ENCODE peak calls at places on chromosomes 3 and 15, in eight cellular contexts. One of them, this sample, is unnamed.

GRCh38 chr3:127637546-127637945 is 8.6 kb downstream of the PODXL2 start:
- DNase-seq in heart right ventricle: no peak
- DNase-seq in endodermal cell: no peak
- DNase-seq in heart left ventricle: no peak
- DNase-seq in psoas muscle: no peak
- DNase-seq in colonic mucosa: no peak
- DNase-seq in neuronal stem cell: no peak
- DNase-seq in PC-3: no peak
- DNase-seq in this sample: no peak

GRCh38 chr3:46680298-46680826 is 13.1 kb downstream of the ALS2CL start:
- DNase-seq in heart right ventricle: no peak
- DNase-seq in colonic mucosa: no peak
- DNase-seq in neuronal stem cell: no peak
- DNase-seq in PC-3: no peak
- DNase-seq in psoas muscle: no peak
- DNase-seq in endodermal cell: no peak
- DNase-seq in heart left ventricle: no peak
- DNase-seq in this sample: no peak

GRCh38 chr3:8239718-8240698 is 261.6 kb upstream of the LMCD1 start:
- DNase-seq in heart left ventricle: peak; percentile 12
- DNase-seq in colonic mucosa: peak; percentile 25
- DNase-seq in heart right ventricle: no peak
- DNase-seq in endodermal cell: peak; percentile 73
- DNase-seq in PC-3: peak; percentile 66
- DNase-seq in neuronal stem cell: peak; percentile 41
- DNase-seq in psoas muscle: no peak
- DNase-seq in this sample: peak; percentile 41

GRCh38 chr15:90207252-90207651 is 6.1 kb downstream of the SEMA4B start:
- DNase-seq in heart left ventricle: no peak
- DNase-seq in psoas muscle: no peak
- DNase-seq in PC-3: no peak
- DNase-seq in endodermal cell: no peak
- DNase-seq in heart right ventricle: no peak
- DNase-seq in colonic mucosa: no peak
- DNase-seq in neuronal stem cell: no peak
- DNase-seq in this sample: no peak

GRCh38 chr15:69410290-69410874 is 3.8 kb upstream of the KIF23 start:
- DNase-seq in heart left ventricle: no peak
- DNase-seq in neuronal stem cell: no peak
- DNase-seq in PC-3: peak; percentile 85
- DNase-seq in colonic mucosa: no peak
- DNase-seq in heart right ventricle: no peak
- DNase-seq in psoas muscle: no peak
- DNase-seq in endodermal cell: peak; percentile 76
- DNase-seq in this sample: no peak

GRCh38 chr3:178078933-178079332 is 457.3 kb upstream of the KCNMB2 start:
- DNase-seq in heart left ventricle: peak; percentile 75
- DNase-seq in psoas muscle: no peak
- DNase-seq in endodermal cell: no peak
- DNase-seq in neuronal stem cell: no peak
- DNase-seq in colonic mucosa: no peak
- DNase-seq in heart right ventricle: peak; percentile 82
- DNase-seq in PC-3: no peak
- DNase-seq in this sample: no peak

GRCh38 chr15:67189326-67190051 is 65.0 kb downstream of the AAGAB start:
- DNase-seq in psoas muscle: peak; percentile 93
- DNase-seq in heart left ventricle: peak; percentile 81
- DNase-seq in colonic mucosa: no peak
- DNase-seq in neuronal stem cell: no peak
- DNase-seq in heart right ventricle: peak; percentile 85
- DNase-seq in endodermal cell: no peak
- DNase-seq in PC-3: no peak
- DNase-seq in this sample: no peak

GRCh38 chr3:53729130-53729529 is 117.1 kb downstream of the CHDH start:
- DNase-seq in endodermal cell: no peak
- DNase-seq in heart left ventricle: no peak
- DNase-seq in colonic mucosa: no peak
- DNase-seq in PC-3: no peak
- DNase-seq in psoas muscle: no peak
- DNase-seq in neuronal stem cell: no peak
- DNase-seq in heart right ventricle: no peak
- DNase-seq in this sample: no peak

GRCh38 chr3:196440041-196440537 is 7.9 kb upstream of the UBXN7 start:
- DNase-seq in PC-3: no peak
- DNase-seq in neuronal stem cell: no peak
- DNase-seq in endodermal cell: no peak
- DNase-seq in heart left ventricle: no peak
- DNase-seq in heart right ventricle: no peak
- DNase-seq in psoas muscle: peak; percentile 40
- DNase-seq in colonic mucosa: no peak
- DNase-seq in this sample: no peak

GRCh38 chr3:123314409-123315270 is 112.9 kb downstream of the SEC22A start:
- DNase-seq in heart left ventricle: no peak
- DNase-seq in PC-3: no peak
- DNase-seq in neuronal stem cell: no peak
- DNase-seq in colonic mucosa: no peak
- DNase-seq in psoas muscle: no peak
- DNase-seq in heart right ventricle: no peak
- DNase-seq in endodermal cell: peak; percentile 99
- DNase-seq in this sample: no peak

GRCh38 chr15:80694624-80695098 is 449 bp upstream of the ABHD17C start:
- DNase-seq in heart right ventricle: peak; percentile 9
- DNase-seq in heart left ventricle: peak; percentile 8
- DNase-seq in neuronal stem cell: no peak
- DNase-seq in colonic mucosa: peak; percentile 44
- DNase-seq in psoas muscle: peak; percentile 32
- DNase-seq in endodermal cell: peak; percentile 75
- DNase-seq in PC-3: peak; percentile 32
- DNase-seq in this sample: peak; percentile 43

GRCh38 chr15:66359740-66360139 is 3.3 kb upstream of the TIPIN start:
- DNase-seq in PC-3: peak; percentile 76
- DNase-seq in heart right ventricle: no peak
- DNase-seq in endodermal cell: no peak
- DNase-seq in neuronal stem cell: no peak
- DNase-seq in psoas muscle: no peak
- DNase-seq in colonic mucosa: peak; percentile 49
- DNase-seq in heart left ventricle: no peak
- DNase-seq in this sample: no peak

GRCh38 chr3:155742339-155742980 is 2.4 kb downstream of the PLCH1 start:
- DNase-seq in psoas muscle: no peak
- DNase-seq in endodermal cell: no peak
- DNase-seq in neuronal stem cell: no peak
- DNase-seq in heart right ventricle: no peak
- DNase-seq in colonic mucosa: no peak
- DNase-seq in heart left ventricle: no peak
- DNase-seq in PC-3: no peak
- DNase-seq in this sample: no peak

GRCh38 chr15:94987085-94987484 is 755.7 kb downstream of the MCTP2 start:
- DNase-seq in PC-3: no peak
- DNase-seq in colonic mucosa: no peak
- DNase-seq in heart left ventricle: no peak
- DNase-seq in neuronal stem cell: no peak
- DNase-seq in psoas muscle: no peak
- DNase-seq in heart right ventricle: no peak
- DNase-seq in endodermal cell: no peak
- DNase-seq in this sample: no peak

DNA sequence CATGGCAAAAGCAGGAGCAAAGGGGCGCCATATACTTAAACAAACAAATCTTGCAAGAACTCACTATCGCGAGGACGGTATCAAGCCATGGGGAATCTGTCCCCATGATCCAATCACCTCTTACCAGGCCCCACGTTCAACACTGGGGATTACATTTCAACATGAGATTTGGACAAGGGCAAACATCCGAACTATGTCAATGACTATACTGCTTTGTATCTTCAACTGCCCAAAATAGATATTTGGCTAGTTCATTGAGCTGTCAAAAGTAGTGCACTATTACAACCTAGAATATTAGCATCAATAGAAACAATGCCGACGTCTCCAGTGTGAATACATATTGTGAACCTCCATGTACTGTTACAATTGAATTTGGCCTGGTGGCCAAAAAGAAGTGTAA is 760.4 kb downstream of the MCTP2 start:
- DNase-seq in psoas muscle: no peak
- DNase-seq in PC-3: no peak
- DNase-seq in neuronal stem cell: no peak
- DNase-seq in colonic mucosa: no peak
- DNase-seq in heart right ventricle: no peak
- DNase-seq in heart left ventricle: no peak
- DNase-seq in endodermal cell: no peak
- DNase-seq in this sample: no peak
- H3K9me3 ChIP-seq in psoas muscle: peaks cover 7% of the 10 kb centered on the region
- H3K9me3 ChIP-seq in PC-3: no peaks in the 10 kb centered on the region
- H3K9me3 ChIP-seq in neuronal stem cell: no peaks in the 10 kb centered on the region
- H3K9me3 ChIP-seq in colonic mucosa: no peaks in the 10 kb centered on the region
- H3K9me3 ChIP-seq in heart right ventricle: peaks cover 21% of the 10 kb centered on the region
- H3K9me3 ChIP-seq in heart left ventricle: peaks cover 14% of the 10 kb centered on the region
- H3K9me3 ChIP-seq in endodermal cell: no peaks in the 10 kb centered on the region
- H3K9me3 ChIP-seq in this sample: no peaks in the 10 kb centered on the region

DNA sequence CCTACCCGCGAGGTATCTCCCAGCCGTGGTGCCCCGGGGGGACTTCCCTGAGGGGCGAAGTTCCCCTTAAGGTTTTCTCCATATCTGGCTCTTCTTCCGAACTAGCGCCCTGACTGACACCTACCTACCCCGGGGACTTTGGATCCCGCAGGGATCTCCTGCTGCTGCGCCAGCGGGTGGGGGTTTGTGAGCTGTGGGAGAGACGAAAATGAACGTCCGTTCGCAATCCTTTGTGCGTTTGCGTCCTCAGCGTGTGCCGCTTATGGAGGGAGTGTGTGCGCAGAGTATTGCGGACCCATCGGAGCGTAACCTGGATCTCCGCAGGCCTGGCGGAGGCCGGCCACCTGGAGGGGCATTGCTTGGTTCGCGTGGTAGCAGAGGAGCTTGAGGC is 558 bp downstream of the FBXO22 start:
- DNase-seq in neuronal stem cell: peak; percentile 32
- DNase-seq in endodermal cell: peak; percentile 70
- DNase-seq in heart right ventricle: peak; percentile 5
- DNase-seq in psoas muscle: no peak
- DNase-seq in heart left ventricle: no peak
- DNase-seq in colonic mucosa: peak; percentile 60
- DNase-seq in PC-3: peak; percentile 37
- DNase-seq in this sample: peak; percentile 81
- H3K4me1 ChIP-seq in neuronal stem cell: peaks cover 3% of the 10 kb centered on the region
- H3K4me1 ChIP-seq in endodermal cell: peaks cover 7% of the 10 kb centered on the region
- H3K4me1 ChIP-seq in heart right ventricle: peaks cover 25% of the 10 kb centered on the region
- H3K4me1 ChIP-seq in psoas muscle: peaks cover 13% of the 10 kb centered on the region
- H3K4me1 ChIP-seq in heart left ventricle: peaks cover 17% of the 10 kb centered on the region
- H3K4me1 ChIP-seq in colonic mucosa: no peaks in the 10 kb centered on the region
- H3K4me1 ChIP-seq in PC-3: peaks cover 21% of the 10 kb centered on the region
- H3K4me1 ChIP-seq in this sample: peaks cover 26% of the 10 kb centered on the region

GRCh38 chr3:99269606-99270355 is 368.3 kb upstream of the DCBLD2 start:
- DNase-seq in heart right ventricle: peak; percentile 4
- DNase-seq in colonic mucosa: no peak
- DNase-seq in PC-3: no peak
- DNase-seq in heart left ventricle: no peak
- DNase-seq in endodermal cell: no peak
- DNase-seq in psoas muscle: peak; percentile 25
- DNase-seq in neuronal stem cell: no peak
- DNase-seq in this sample: no peak
- H3K9me3 ChIP-seq in heart right ventricle: no peaks in the 10 kb centered on the region
- H3K9me3 ChIP-seq in colonic mucosa: no peaks in the 10 kb centered on the region
- H3K9me3 ChIP-seq in PC-3: no peaks in the 10 kb centered on the region
- H3K9me3 ChIP-seq in heart left ventricle: no peaks in the 10 kb centered on the region
- H3K9me3 ChIP-seq in endodermal cell: no peaks in the 10 kb centered on the region
- H3K9me3 ChIP-seq in psoas muscle: no peaks in the 10 kb centered on the region
- H3K9me3 ChIP-seq in neuronal stem cell: no peaks in the 10 kb centered on the region
- H3K9me3 ChIP-seq in this sample: no peaks in the 10 kb centered on the region

DNA sequence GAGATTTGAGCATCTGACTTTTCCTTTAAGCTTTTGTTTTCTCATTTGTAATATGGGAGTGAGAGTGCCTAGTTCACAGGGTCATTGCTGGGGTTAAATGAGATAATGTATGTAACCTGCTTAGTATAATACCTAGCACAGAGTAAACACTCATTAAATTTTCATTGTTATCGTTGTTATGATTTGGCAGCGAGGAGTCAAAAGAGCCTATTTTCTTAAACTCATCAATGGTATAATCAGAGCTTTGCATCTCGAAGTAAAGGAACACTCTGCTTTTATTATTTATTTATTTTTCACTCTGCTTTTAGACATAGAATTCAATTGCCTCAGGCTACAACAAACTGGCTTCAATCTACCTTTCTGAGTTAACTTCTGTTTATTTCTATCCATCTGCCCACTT is 52.8 kb downstream of the LPP start:
- DNase-seq in neuronal stem cell: no peak
- DNase-seq in PC-3: no peak
- DNase-seq in heart left ventricle: no peak
- DNase-seq in heart right ventricle: no peak
- DNase-seq in psoas muscle: no peak
- DNase-seq in endodermal cell: no peak
- DNase-seq in colonic mucosa: no peak
- DNase-seq in this sample: no peak
- H3K4me1 ChIP-seq in neuronal stem cell: peaks cover 8% of the 10 kb centered on the region
- H3K4me1 ChIP-seq in PC-3: no peaks in the 10 kb centered on the region
- H3K4me1 ChIP-seq in heart left ventricle: peaks cover 62% of the 10 kb centered on the region
- H3K4me1 ChIP-seq in heart right ventricle: peaks cover 41% of the 10 kb centered on the region
- H3K4me1 ChIP-seq in psoas muscle: peaks cover 33% of the 10 kb centered on the region
- H3K4me1 ChIP-seq in endodermal cell: no peaks in the 10 kb centered on the region
- H3K4me1 ChIP-seq in colonic mucosa: peaks cover 3% of the 10 kb centered on the region
- H3K4me1 ChIP-seq in this sample: peaks cover 13% of the 10 kb centered on the region

DNA sequence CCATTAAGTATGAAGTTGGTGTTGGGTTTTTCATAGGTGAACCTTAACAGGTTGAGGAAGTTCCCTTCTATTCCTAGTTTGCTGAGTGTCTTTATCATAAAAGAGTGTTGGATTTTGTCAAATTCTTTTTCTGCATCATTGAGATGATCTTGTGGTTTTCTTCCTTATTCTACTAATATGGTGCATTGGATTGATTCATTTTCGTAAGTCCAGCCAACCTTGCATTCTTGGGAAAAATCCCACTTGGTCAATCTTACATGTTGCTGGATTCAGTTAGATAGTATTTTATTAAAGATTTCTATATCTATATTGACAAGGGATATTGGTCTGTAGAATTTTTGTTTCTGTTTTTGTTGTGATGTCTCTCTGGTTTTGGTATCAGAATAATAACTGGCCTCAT is 83.7 kb upstream of the C15orf39 start:
- DNase-seq in neuronal stem cell: no peak
- DNase-seq in PC-3: no peak
- DNase-seq in endodermal cell: no peak
- DNase-seq in psoas muscle: no peak
- DNase-seq in colonic mucosa: no peak
- DNase-seq in heart left ventricle: no peak
- DNase-seq in heart right ventricle: no peak
- DNase-seq in this sample: no peak
- H3K9me3 ChIP-seq in neuronal stem cell: peaks cover 2% of the 10 kb centered on the region
- H3K9me3 ChIP-seq in PC-3: no peaks in the 10 kb centered on the region
- H3K9me3 ChIP-seq in endodermal cell: peaks cover 8% of the 10 kb centered on the region
- H3K9me3 ChIP-seq in psoas muscle: no peaks in the 10 kb centered on the region
- H3K9me3 ChIP-seq in colonic mucosa: no peaks in the 10 kb centered on the region
- H3K9me3 ChIP-seq in heart left ventricle: peaks cover 7% of the 10 kb centered on the region
- H3K9me3 ChIP-seq in heart right ventricle: peaks cover 18% of the 10 kb centered on the region
- H3K9me3 ChIP-seq in this sample: peaks cover 20% of the 10 kb centered on the region

GRCh38 chr3:11200679-11200952 is 46.3 kb downstream of the HRH1 start:
- DNase-seq in heart right ventricle: no peak
- DNase-seq in psoas muscle: no peak
- DNase-seq in heart left ventricle: no peak
- DNase-seq in neuronal stem cell: no peak
- DNase-seq in endodermal cell: no peak
- DNase-seq in PC-3: peak; percentile 20
- DNase-seq in colonic mucosa: no peak
- DNase-seq in this sample: no peak
- H3K4me1 ChIP-seq in heart right ventricle: peaks cover 49% of the 10 kb centered on the region
- H3K4me1 ChIP-seq in psoas muscle: peaks cover 3% of the 10 kb centered on the region
- H3K4me1 ChIP-seq in heart left ventricle: peaks cover 24% of the 10 kb centered on the region
- H3K4me1 ChIP-seq in neuronal stem cell: peaks cover 10% of the 10 kb centered on the region
- H3K4me1 ChIP-seq in endodermal cell: no peaks in the 10 kb centered on the region
- H3K4me1 ChIP-seq in PC-3: peaks cover 41% of the 10 kb centered on the region
- H3K4me1 ChIP-seq in colonic mucosa: no peaks in the 10 kb centered on the region
- H3K4me1 ChIP-seq in this sample: no peaks in the 10 kb centered on the region

This sample was measured in HAP-1.